ENCODE peak calls at places on chromosomes 11 and 22, in six cellular contexts. Y is choroid plexus epithelial cell; X is CD8-positive, alpha-beta T cell; H is colonic mucosa; T is A549; Z is nephron progenitor cell. C is an unnamed sample.

GRCh38 chr11:47111318-47111804 is 65.3 kb downstream of the ARFGAP2 start:
- DNase-seq in Y (no peak), X (no peak), H (no peak), T (no peak), Z (no peak), C (no peak)

GRCh38 chr22:36864454-36865215 is 3.8 kb downstream of the NCF4 start:
- DNase-seq in Y (no peak), X (no peak), H (no peak), T (no peak), Z (no peak), C (no peak)

GRCh38 chr22:38864361-38865191 is 7.4 kb downstream of the CBX6 start:
- DNase-seq in Y (no peak), X (no peak), H (no peak), T (no peak), Z (no peak), C (no peak)

GRCh38 chr11:34264266-34265110 is 93.3 kb downstream of the ABTB2 start:
- DNase-seq in Y (no peak), X (no peak), H (no peak), T (no peak), Z (no peak), C (no peak)

GRCh38 chr22:28430656-28431055 is 249.0 kb downstream of the TTC28 start:
- DNase-seq in Y (no peak), X (no peak), H (no peak), T (no peak), Z (no peak), C (no peak)

GRCh38 chr22:46588279-46589140 is 31.7 kb upstream of the GRAMD4 start:
- DNase-seq in Y (no peak), X (no peak), H (no peak), T (no peak), Z (no peak), C (no peak)

GRCh38 chr22:43300891-43301676 is 42.1 kb downstream of the SCUBE1 start:
- DNase-seq in Y (no peak), X (no peak), H (no peak), T (no peak), Z (no peak), C (no peak)

GRCh38 chr11:34214961-34215805 is 109.8 kb downstream of the NAT10 start:
- DNase-seq in Y (peak), X (no peak), H (no peak), T (peak), Z (no peak), C (no peak)

GRCh38 chr11:29129850-29130249 is 887.0 kb downstream of the KCNA4 start:
- DNase-seq in Y (peak), X (no peak), H (no peak), T (peak), Z (no peak), C (no peak)

GRCh38 chr22:28942801-28943500 is 59.6 kb downstream of the ZNRF3 start:
- DNase-seq in Y (no peak), X (no peak), H (no peak), T (no peak), Z (peak), C (no peak)

GRCh38 chr11:85094795-85095194 is 532.3 kb downstream of the DLG2 start:
- DNase-seq in Y (no peak), X (no peak), H (no peak), T (no peak), Z (no peak), C (no peak)

GRCh38 chr22:45462034-45462655 is 40.5 kb upstream of the FBLN1 start:
- DNase-seq in Y (no peak), X (no peak), H (no peak), T (no peak), Z (no peak), C (no peak)

DNA sequence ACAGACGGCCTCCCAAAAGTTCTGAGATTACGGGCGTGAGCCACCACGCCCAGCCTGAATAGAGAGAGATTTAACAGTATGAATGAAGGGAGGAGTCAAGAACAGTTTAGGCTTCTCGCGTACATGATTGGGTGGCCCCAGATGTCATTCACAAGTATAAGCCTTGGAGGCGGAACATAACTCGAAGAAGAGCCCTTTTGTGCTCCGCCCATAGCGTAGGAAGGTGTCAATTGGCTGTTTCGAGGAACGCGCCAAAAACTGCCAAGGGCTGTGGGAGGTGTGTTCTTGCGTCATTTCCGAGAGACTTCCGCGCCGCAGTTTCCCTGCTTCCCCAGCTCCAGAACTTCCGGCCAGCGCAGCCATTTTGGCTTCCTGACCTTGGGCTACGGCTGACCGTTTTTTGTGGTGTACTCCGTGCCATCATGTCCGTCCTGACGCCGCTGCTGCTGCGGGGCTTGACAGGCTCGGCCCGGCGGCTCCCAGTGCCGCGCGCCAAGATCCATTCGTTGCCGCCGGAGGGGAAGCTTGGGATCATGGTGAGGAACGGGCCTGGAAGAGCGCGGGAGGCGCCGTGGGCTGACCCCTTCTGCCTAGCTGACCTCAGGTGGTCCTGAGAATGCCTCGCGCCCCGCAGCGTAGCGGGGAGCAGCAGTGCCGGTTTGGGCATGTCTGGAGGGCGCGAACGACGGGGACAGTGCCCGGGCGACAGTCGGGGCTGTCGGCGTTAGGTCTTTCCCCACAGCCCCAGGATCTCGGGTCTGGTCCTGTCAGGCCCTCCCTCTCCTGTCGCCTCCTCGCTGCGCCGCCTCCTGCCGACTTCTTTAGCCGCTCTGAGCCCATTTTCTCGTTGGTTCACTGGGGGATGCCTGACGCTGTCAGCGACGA is at the start of gene COX8A:
- DNase-seq in Y (peak), X (peak), H (peak), T (peak), Z (peak), C (peak)
- TF ChIP-seq CTCF in Y (peak), X (no peak), H (no peak), T (no peak), Z (no peak), C (peak)

GRCh38 chr11:60252208-60252566 is 9.2 kb upstream of the MS4A4E start:
- DNase-seq in Y (no peak), X (no peak), H (no peak), T (no peak), Z (no peak), C (no peak)

GRCh38 chr11:60252709-60253108 is 9.8 kb upstream of the MS4A4E start:
- DNase-seq in Y (no peak), X (no peak), H (no peak), T (no peak), Z (no peak), C (no peak)

GRCh38 chr11:60251485-60252207 is 8.7 kb upstream of the MS4A4E start:
- DNase-seq in Y (peak), X (no peak), H (no peak), T (peak), Z (peak), C (peak)
- TF ChIP-seq CTCF in Y (peak), X (peak), H (peak), T (peak), Z (peak), C (peak)

GRCh38 chr11:92136792-92137191 is 87.8 kb upstream of the FAT3 start:
- DNase-seq in Y (no peak), X (no peak), H (no peak), T (peak), Z (no peak), C (no peak)
- TF ChIP-seq CTCF in Y (no peak), X (no peak), H (no peak), T (peak), Z (no peak), C (peak)

GRCh38 chr22:21816472-21816786 is 51.0 kb downstream of the MAPK1 start:
- DNase-seq in Y (no peak), X (no peak), H (no peak), T (no peak), Z (no peak), C (no peak)
- TF ChIP-seq CTCF in Y (no peak), X (no peak), H (no peak), T (no peak), Z (no peak), C (no peak)

C was measured in progenitor cell of endocrine pancreas.